ENCODE peak calls at places on chromosomes 7 and 10, in five cellular contexts. V is T-cell, I is anterior cingulate cortex, O is AG08395, K is PC-3. R is an unnamed sample.

GRCh38 chr7:20539201-20539600 is 76.3 kb upstream of the ABCB5 start:
- DNase-seq in V (no peak), I (no peak), O (no peak), K (peak), R (no peak)

GRCh38 chr10:117004238-117004626 is 755 bp downstream of the SHTN1 start:
- DNase-seq in V (no peak), I (no peak), O (no peak), K (peak), R (no peak)

GRCh38 chr7:66682350-66683093 is 53.8 kb downstream of the KCTD7 start:
- DNase-seq in V (no peak), I (no peak), O (peak), K (peak), R (no peak)

GRCh38 chr10:101558671-101559595 is 29.1 kb downstream of the POLL start:
- DNase-seq in V (no peak), I (no peak), O (no peak), K (no peak), R (no peak)

GRCh38 chr10:132883391-132883881 is 58.9 kb downstream of the CFAP46 start:
- DNase-seq in V (no peak), I (no peak), O (no peak), K (no peak), R (peak)

GRCh38 chr10:99854860-99855259 is 72.4 kb downstream of the ABCC2 start:
- DNase-seq in V (no peak), I (no peak), O (peak), K (peak), R (no peak)

GRCh38 chr7:131110294-131111080 is 217.2 kb upstream of the MKLN1 start:
- DNase-seq in V (no peak), I (peak), O (peak), K (peak), R (no peak)

GRCh38 chr10:71998840-71999194 is 34.6 kb downstream of the CHST3 start:
- DNase-seq in V (no peak), I (no peak), O (peak), K (peak), R (no peak)

GRCh38 chr7:77940647-77941046 is 142.1 kb downstream of the PHTF2 start:
- DNase-seq in V (no peak), I (no peak), O (peak), K (peak), R (peak)

GRCh38 chr10:24820616-24821015 is 96.9 kb upstream of the ARHGAP21 start:
- DNase-seq in V (no peak), I (peak), O (no peak), K (peak), R (no peak)

GRCh38 chr10:112949128-112949823 is 771 bp upstream of the TCF7L2 start:
- DNase-seq in V (no peak), I (no peak), O (no peak), K (no peak), R (no peak)

GRCh38 chr10:79097021-79097695 is 28.4 kb downstream of the ZMIZ1 start:
- DNase-seq in V (no peak), I (no peak), O (no peak), K (no peak), R (no peak)

GRCh38 chr7:144854839-144855424 is 19.1 kb upstream of the TPK1 start:
- DNase-seq in V (no peak), I (no peak), O (peak), K (peak), R (peak)

GRCh38 chr7:138095972-138096935 is 20.0 kb downstream of the AKR1D1 start:
- DNase-seq in V (no peak), I (no peak), O (no peak), K (no peak), R (no peak)

GRCh38 chr7:2081526-2082356 is 151.0 kb downstream of the MAD1L1 start:
- DNase-seq in V (no peak), I (no peak), O (no peak), K (no peak), R (no peak)

GRCh38 chr7:135666156-135666555 is 3.8 kb downstream of the STMP1 start:
- DNase-seq in V (no peak), I (no peak), O (no peak), K (no peak), R (no peak)

GRCh38 chr10:77313066-77313750 is 324.4 kb downstream of the KCNMA1 start:
- DNase-seq in V (no peak), I (no peak), O (peak), K (no peak), R (no peak)